ENCODE peak calls at places on chromosomes 5 and 9, in five cellular contexts. W, C, H, N and Y are unnamed samples. For H3K27me3, the result is how much of the 10 kb centered on the place peaks cover.

GRCh38 chr5:30764704-30765103 is 428.8 kb upstream of the CDH6 start:
- DNase-seq in C (no peak), N (no peak), W (no peak), H (no peak), Y (no peak)

GRCh38 chr5:154076240-154076922 is 37.6 kb downstream of the MFAP3 start:
- DNase-seq in H (no peak), C (no peak), N (peak), W (no peak), Y (no peak)

GRCh38 chr5:112696786-112697185 is 40.9 kb upstream of the APC start:
- DNase-seq in N (no peak), W (no peak), C (no peak), H (no peak), Y (no peak)

GRCh38 chr5:95020382-95020781 is 264.5 kb downstream of the MCTP1 start:
- DNase-seq in W (no peak), H (no peak), C (no peak), N (no peak), Y (no peak)

GRCh38 chr9:117191504-117192375 is 223.1 kb downstream of the ASTN2 start:
- DNase-seq in H (no peak), C (no peak), N (no peak), W (no peak), Y (no peak)

GRCh38 chr5:150429410-150429873 is 16.7 kb upstream of the CD74 start:
- DNase-seq in N (no peak), H (no peak), W (no peak), C (no peak), Y (no peak)

GRCh38 chr9:123020796-123021195 is 12.7 kb upstream of the GPR21 start:
- DNase-seq in W (no peak), N (no peak), C (no peak), H (no peak), Y (no peak)

GRCh38 chr9:18550286-18550685 is 76.3 kb downstream of the ADAMTSL1 start:
- DNase-seq in N (no peak), W (no peak), H (no peak), C (no peak), Y (no peak)

GRCh38 chr5:669111-669841 is 23.9 kb downstream of the TPPP start:
- DNase-seq in W (peak), N (peak), H (peak), C (no peak), Y (peak)

GRCh38 chr9:23851024-23851629 is 25.1 kb upstream of the ELAVL2 start:
- DNase-seq in W (no peak), C (no peak), H (peak), N (peak), Y (peak)

GRCh38 chr5:101943784-101944183 is 352.3 kb downstream of the SLCO4C1 start:
- DNase-seq in C (no peak), H (no peak), N (no peak), W (no peak), Y (no peak)

GRCh38 chr9:93184439-93185221 is 691 bp downstream of the WNK2 start:
- DNase-seq in W (no peak), C (no peak), N (peak), H (no peak), Y (peak)

GRCh38 chr5:135345945-135346731 is 52.9 kb downstream of the MACROH2A1 start:
- DNase-seq in H (no peak), N (no peak), C (no peak), W (no peak), Y (no peak)

GRCh38 chr5:121315786-121316185 is 535.9 kb upstream of the FTMT start:
- DNase-seq in H (no peak), N (no peak), C (no peak), W (no peak), Y (no peak)

GRCh38 chr5:161545701-161546462 is 643 bp downstream of the GABRB2 start:
- DNase-seq in N (no peak), W (no peak), H (no peak), C (no peak), Y (peak)

GRCh38 chr9:99357575-99357974 is 135.5 kb downstream of the SEC61B start:
- DNase-seq in N (no peak), W (no peak), H (no peak), C (no peak), Y (no peak)

GRCh38 chr5:143495823-143496275 is 92.4 kb upstream of the NR3C1 start:
- DNase-seq in W (no peak), H (no peak), C (no peak), N (no peak), Y (no peak)

GRCh38 chr5:78819707-78820106 is 165.4 kb downstream of the ARSB start:
- DNase-seq in C (no peak), H (no peak), N (no peak), W (no peak), Y (no peak)

GRCh38 chr9:137542486-137542885 is 7.7 kb downstream of the PNPLA7 start:
- DNase-seq in C (no peak), N (no peak), H (no peak), W (no peak), Y (peak)

GRCh38 chr9:129403743-129404620 is 216.9 kb downstream of the C9orf50 start:
- DNase-seq in H (no peak), N (no peak), C (no peak), W (no peak), Y (peak)

GRCh38 chr9:91182429-91182828 is 179.3 kb downstream of the AUH start:
- DNase-seq in C (no peak), N (no peak), W (no peak), H (no peak), Y (peak)

GRCh38 chr9:121688149-121688680 is 36.8 kb downstream of the DAB2IP start:
- DNase-seq in H (peak), N (no peak), W (no peak), C (no peak), Y (no peak)

GRCh38 chr5:64594601-64595518 is 89.0 kb downstream of the RGS7BP start:
- DNase-seq in C (no peak), N (peak), H (no peak), W (no peak), Y (peak)

GRCh38 chr9:26548766-26549290 is 343.8 kb downstream of the CAAP1 start:
- DNase-seq in N (no peak), W (no peak), C (no peak), H (no peak), Y (no peak)

GRCh38 chr9:137509198-137509597 is 41.0 kb downstream of the PNPLA7 start:
- DNase-seq in N (no peak), H (no peak), W (no peak), C (no peak), Y (no peak)

GRCh38 chr9:87793292-87793691 is 67.4 kb downstream of the CTSL start:
- DNase-seq in W (no peak), C (peak), H (no peak), N (no peak), Y (no peak)

GRCh38 chr9:135670721-135671590 is 7.8 kb downstream of the LCN9 start:
- DNase-seq in C (no peak), W (no peak), H (peak), N (no peak), Y (peak)

GRCh38 chr9:22808876-22809275 is 362.3 kb downstream of the DMRTA1 start:
- DNase-seq in N (no peak), C (no peak), H (no peak), W (no peak), Y (no peak)

GRCh38 chr9:90322296-90322695 is 320.3 kb downstream of the DIRAS2 start:
- DNase-seq in H (no peak), N (no peak), W (no peak), C (no peak), Y (no peak)

GRCh38 chr5:125798311-125798710 is 624.9 kb upstream of the GRAMD2B start:
- DNase-seq in H (no peak), C (peak), W (no peak), N (no peak), Y (no peak)

GRCh38 chr9:137055385-137056364 is 1.8 kb upstream of the ENTPD2 start:
- DNase-seq in H (no peak), W (no peak), C (no peak), N (no peak), Y (peak)

GRCh38 chr5:153775923-153776322 is 262.8 kb downstream of the FAM114A2 start:
- DNase-seq in N (no peak), C (no peak), H (no peak), W (no peak), Y (no peak)

GRCh38 chr9:5863092-5863746 is 27.5 kb upstream of the MLANA start:
- DNase-seq in N (no peak), H (no peak), C (no peak), W (no peak), Y (no peak)

DNA sequence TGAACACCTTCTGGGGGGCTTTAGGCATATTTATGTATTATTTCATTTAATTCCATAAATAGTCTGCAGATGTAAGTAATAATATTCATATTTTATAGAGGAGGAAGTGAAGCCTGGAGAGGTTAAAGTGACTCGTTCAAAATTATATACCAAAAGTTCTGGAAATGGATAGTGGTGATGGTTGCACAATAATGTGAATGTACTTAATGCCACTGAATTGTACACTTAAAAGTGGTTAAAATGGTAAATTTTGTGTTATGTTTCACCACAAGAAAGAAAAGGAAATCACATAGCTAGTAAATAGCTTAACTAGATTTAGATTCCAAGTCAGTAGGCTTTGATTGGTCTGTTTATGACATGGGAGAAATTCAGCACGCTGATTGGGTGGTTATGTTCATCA is 13.0 kb upstream of the TMEFF1 start:
- DNase-seq in H (no peak), W (no peak), C (no peak), N (no peak), Y (no peak)
- H3K27me3 ChIP-seq in H (under half), W (under half), C (under half), N (under half), Y (under half)

GRCh38 chr9:130945173-130945572 is 6.1 kb upstream of the FIBCD1 start:
- DNase-seq in W (no peak), N (no peak), H (no peak), C (no peak), Y (no peak)

GRCh38 chr9:130944510-130945058 is 5.5 kb upstream of the FIBCD1 start:
- DNase-seq in C (no peak), N (no peak), H (no peak), W (no peak), Y (peak)

GRCh38 chr9:130943226-130943625 is 4.2 kb upstream of the FIBCD1 start:
- DNase-seq in N (no peak), W (no peak), C (no peak), H (no peak), Y (peak)

GRCh38 chr9:130942679-130943078 is 3.6 kb upstream of the FIBCD1 start:
- DNase-seq in W (no peak), N (no peak), H (no peak), C (no peak), Y (no peak)

GRCh38 chr9:130943780-130944179 is 4.7 kb upstream of the FIBCD1 start:
- DNase-seq in N (no peak), C (no peak), W (no peak), H (no peak), Y (peak)
- H3K27me3 ChIP-seq in N (half or more), C (under half), W (under half), H (under half), Y (under half)

DNA sequence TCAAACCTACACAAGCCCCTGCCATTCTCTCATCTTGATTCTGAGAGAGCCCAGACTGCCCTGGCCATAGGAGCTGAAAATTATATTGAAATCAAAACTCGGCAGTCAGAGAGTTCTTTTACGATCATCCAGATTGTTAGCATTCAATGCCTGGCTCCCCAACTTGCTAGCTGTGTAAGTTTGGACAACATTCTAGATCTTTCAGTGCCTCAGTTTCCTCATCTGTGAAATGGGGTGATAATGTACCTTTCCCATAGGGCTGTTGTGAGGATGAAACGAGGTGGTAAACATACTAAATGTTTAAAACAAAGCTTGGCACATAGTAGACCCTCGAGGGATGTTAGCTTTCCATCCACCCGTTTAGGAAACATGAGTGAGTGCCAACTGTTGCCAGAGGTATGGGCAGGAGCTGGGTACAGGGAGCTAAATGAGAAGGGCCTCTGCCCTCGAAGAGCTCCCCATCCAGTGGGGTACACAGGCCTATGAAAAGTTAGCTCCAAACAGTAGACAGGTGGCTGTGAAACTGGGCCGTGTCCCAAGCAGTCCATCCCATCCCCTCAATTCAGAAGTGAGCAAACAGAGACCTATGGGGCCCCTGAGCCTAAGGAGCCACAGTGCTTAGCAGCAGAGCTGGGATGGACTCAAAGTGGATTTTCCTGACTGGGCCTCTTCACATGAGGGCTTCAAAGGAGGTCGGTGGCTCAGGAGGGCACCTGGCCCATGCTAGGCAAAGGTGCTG is 17.3 kb upstream of the IGFBPL1 start:
- DNase-seq in C (no peak), N (no peak), H (no peak), W (no peak), Y (no peak)
- H3K27me3 ChIP-seq in C (under half), N (under half), H (under half), W (under half), Y (under half)

GRCh38 chr5:55829956-55830355 is 21.2 kb upstream of the IL31RA start:
- DNase-seq in W (no peak), N (no peak), C (no peak), H (no peak), Y (no peak)
- H3K27me3 ChIP-seq in W (under half), N (under half), C (under half), H (under half), Y (under half)